ENCODE peak calls at places on chromosomes 2 and 18, in seven cellular contexts. N is Panc1, H is transverse colon, L is HCT116, V is spleen, Y is endothelial cell of umbilical vein, A is HepG2. P is an unnamed sample. For H3K9me3, the result is how much of the 10 kb centered on the place peaks cover.

GRCh38 chr2:182144039-182144779 is 158.6 kb downstream of the PPP1R1C start:
- DNase-seq in L (no peak), A (no peak), N (no peak), Y (peak), H (no peak), V (no peak), P (no peak)

GRCh38 chr18:12295389-12296086 is 12.5 kb upstream of the TUBB6 start:
- DNase-seq in H (no peak), A (no peak), L (no peak), N (no peak), V (no peak), Y (peak), P (no peak)

GRCh38 chr18:10560457-10561045 is 34.7 kb downstream of the NAPG start:
- DNase-seq in H (peak), N (peak), L (peak), Y (peak), V (no peak), A (peak), P (peak)

GRCh38 chr2:33788044-33788443 is 188.9 kb upstream of the FAM98A start:
- DNase-seq in H (no peak), N (no peak), V (no peak), A (no peak), L (no peak), Y (no peak), P (no peak)

GRCh38 chr18:58247363-58247834 is 203.4 kb downstream of the NEDD4L start:
- DNase-seq in H (no peak), V (no peak), A (no peak), Y (peak), L (no peak), N (no peak), P (no peak)

GRCh38 chr2:168212866-168213265 is 34.5 kb downstream of the STK39 start:
- DNase-seq in N (no peak), A (no peak), Y (peak), V (no peak), H (no peak), L (no peak), P (no peak)

GRCh38 chr2:178205853-178206516 is 11.7 kb downstream of the OSBPL6 start:
- DNase-seq in A (no peak), L (no peak), V (no peak), H (no peak), N (no peak), Y (no peak), P (no peak)

GRCh38 chr2:129092871-129093385 is 774.3 kb upstream of the HS6ST1 start:
- DNase-seq in Y (no peak), V (no peak), H (no peak), N (no peak), A (no peak), L (no peak), P (no peak)

GRCh38 chr2:236287656-236288055 is 23.4 kb upstream of the ASB18 start:
- DNase-seq in L (no peak), H (no peak), Y (no peak), A (no peak), N (no peak), V (no peak), P (no peak)

GRCh38 chr2:3754795-3755194 is 51.4 kb downstream of the DCDC2C start:
- DNase-seq in Y (no peak), H (no peak), N (no peak), L (no peak), V (no peak), A (no peak), P (no peak)

GRCh38 chr2:147356157-147356556 is 488.7 kb upstream of the ACVR2A start:
- DNase-seq in A (no peak), N (no peak), Y (no peak), H (no peak), L (no peak), V (no peak), P (no peak)

GRCh38 chr2:14745288-14746076 is 113.0 kb downstream of the LRATD1 start:
- DNase-seq in L (no peak), Y (no peak), N (no peak), A (no peak), V (no peak), H (no peak), P (no peak)

GRCh38 chr2:16462965-16463364 is 202.7 kb downstream of the CYRIA start:
- DNase-seq in V (no peak), A (no peak), N (no peak), Y (no peak), L (no peak), H (no peak), P (no peak)

GRCh38 chr2:160402997-160403979 is 90.3 kb downstream of the RBMS1 start:
- DNase-seq in Y (peak), V (no peak), L (peak), N (no peak), A (no peak), H (no peak), P (no peak)

GRCh38 chr2:235278771-235279355 is 215.0 kb upstream of the AGAP1 start:
- DNase-seq in Y (peak), H (no peak), A (no peak), V (no peak), N (no peak), L (no peak), P (no peak)

GRCh38 chr18:77323640-77324370 is 74.2 kb downstream of the GALR1 start:
- DNase-seq in L (no peak), A (no peak), H (no peak), V (no peak), Y (no peak), N (no peak), P (no peak)

GRCh38 chr2:16718551-16719404 is 53.1 kb upstream of the CYRIA start:
- DNase-seq in A (no peak), H (no peak), N (no peak), L (no peak), Y (no peak), V (no peak), P (no peak)

GRCh38 chr2:140526575-140526974 is 1604.2 kb downstream of the LRP1B start:
- DNase-seq in L (peak), N (no peak), Y (peak), A (no peak), H (no peak), V (no peak), P (no peak)

GRCh38 chr2:144183744-144184143 is 336.2 kb downstream of the ZEB2 start:
- DNase-seq in Y (no peak), A (no peak), N (no peak), H (peak), V (peak), L (no peak), P (no peak)

GRCh38 chr2:172513524-172513900 is 42.4 kb upstream of the PDK1 start:
- DNase-seq in N (no peak), V (no peak), A (no peak), H (no peak), L (no peak), Y (no peak), P (no peak)
- H3K9me3 ChIP-seq in N (under half), V (under half), A (under half), H (under half), L (under half), Y (under half), P (under half)

GRCh38 chr2:11499081-11499743 is 33.3 kb upstream of the E2F6 start:
- DNase-seq in A (peak), N (no peak), H (no peak), Y (no peak), L (no peak), V (no peak), P (no peak)
- TF ChIP-seq POLR2AphosphoS5 in A (peak), N (no peak), H (no peak), Y (no peak), L (no peak), V (no peak), P (no peak)

DNA sequence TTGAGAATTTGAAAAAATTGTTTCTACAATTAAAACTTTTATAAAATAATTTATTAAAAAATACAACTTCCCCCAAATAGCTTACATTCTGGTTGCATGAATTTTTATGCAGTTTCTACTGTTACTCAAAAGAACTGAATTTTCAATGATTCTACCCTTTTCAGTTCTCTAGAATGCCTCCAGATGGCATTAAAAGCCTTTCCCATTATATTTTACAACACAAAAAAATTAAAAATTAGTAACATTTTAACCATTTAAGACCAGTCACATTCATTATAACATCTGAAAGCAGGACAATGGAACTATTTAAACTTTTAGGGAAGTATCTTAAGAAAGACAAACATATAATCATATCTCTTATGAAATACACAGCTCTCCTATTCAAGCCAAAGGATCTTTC is 236.0 kb upstream of the REV1 start:
- DNase-seq in N (no peak), H (no peak), Y (no peak), V (no peak), A (no peak), L (no peak), P (no peak)
- TF ChIP-seq CTCF in N (no peak), H (no peak), Y (no peak), V (no peak), A (no peak), L (no peak), P (no peak)

GRCh38 chr2:8249191-8249590 is 432.7 kb upstream of the ID2 start:
- DNase-seq in N (no peak), A (no peak), L (no peak), V (no peak), Y (no peak), H (no peak), P (no peak)

GRCh38 chr2:8251291-8251690 is 430.6 kb upstream of the ID2 start:
- DNase-seq in V (no peak), L (no peak), N (no peak), Y (no peak), A (no peak), H (no peak), P (no peak)

GRCh38 chr2:8249769-8250168 is 432.1 kb upstream of the ID2 start:
- DNase-seq in H (no peak), V (no peak), A (no peak), N (no peak), L (no peak), Y (no peak), P (no peak)

GRCh38 chr2:8247905-8248622 is 433.8 kb upstream of the ID2 start:
- DNase-seq in L (no peak), V (no peak), N (no peak), H (no peak), A (no peak), Y (no peak), P (no peak)

GRCh38 chr2:8248623-8248957 is 433.3 kb upstream of the ID2 start:
- DNase-seq in N (no peak), A (no peak), V (no peak), Y (no peak), L (no peak), H (no peak), P (no peak)
- H3K9me3 ChIP-seq in N (under half), A (under half), V (under half), Y (under half), L (under half), H (under half), P (under half)

GRCh38 chr2:201257381-201257940 is 2.9 kb upstream of the CASP8 start:
- DNase-seq in V (peak), N (no peak), Y (no peak), A (no peak), H (peak), L (no peak), P (peak)

GRCh38 chr2:201256001-201256544 is 4.3 kb upstream of the CASP8 start:
- DNase-seq in N (no peak), H (no peak), Y (no peak), A (no peak), V (no peak), L (no peak), P (no peak)

GRCh38 chr2:201259216-201259615 is 1.1 kb upstream of the CASP8 start:
- DNase-seq in L (no peak), V (no peak), N (no peak), A (no peak), H (no peak), Y (no peak), P (no peak)

GRCh38 chr2:201258666-201258999 is 1.7 kb upstream of the CASP8 start:
- DNase-seq in V (no peak), H (no peak), N (no peak), Y (no peak), A (no peak), L (no peak), P (no peak)

GRCh38 chr2:201257941-201258665 is 2.2 kb upstream of the CASP8 start:
- DNase-seq in H (peak), L (peak), V (peak), A (peak), N (peak), Y (peak), P (peak)
- TF ChIP-seq POLR2AphosphoS5 in H (peak), L (peak), V (peak), A (peak), N (peak), Y (peak), P (peak)

GRCh38 chr18:9403795-9404564 is 69.4 kb downstream of the TWSG1 start:
- DNase-seq in Y (no peak), V (no peak), A (peak), H (no peak), N (no peak), L (no peak), P (no peak)
- TF ChIP-seq CTCF in Y (no peak), V (no peak), A (peak), H (no peak), N (peak), L (peak), P (no peak)

GRCh38 chr2:76314621-76315020 is 603.9 kb upstream of the GCFC2 start:
- DNase-seq in A (no peak), Y (no peak), N (no peak), L (no peak), H (no peak), V (no peak), P (no peak)
- H3K9me3 ChIP-seq in A (under half), Y (under half), N (under half), L (under half), H (under half), V (under half), P (under half)

GRCh38 chr18:24068945-24069693 is 54.6 kb downstream of the TTC39C start:
- DNase-seq in H (no peak), Y (no peak), A (no peak), V (no peak), L (no peak), N (no peak), P (no peak)
- TF ChIP-seq POLR2AphosphoS5 in H (no peak), Y (no peak), A (no peak), V (no peak), L (no peak), N (no peak), P (no peak)

GRCh38 chr2:52036853-52037252 is 1004.9 kb upstream of the NRXN1 start:
- DNase-seq in A (no peak), H (no peak), N (no peak), Y (no peak), L (no peak), V (no peak), P (no peak)

GRCh38 chr2:52036036-52036435 is 1004.1 kb upstream of the NRXN1 start:
- DNase-seq in A (no peak), H (no peak), V (no peak), L (no peak), Y (no peak), N (no peak), P (no peak)

DNA sequence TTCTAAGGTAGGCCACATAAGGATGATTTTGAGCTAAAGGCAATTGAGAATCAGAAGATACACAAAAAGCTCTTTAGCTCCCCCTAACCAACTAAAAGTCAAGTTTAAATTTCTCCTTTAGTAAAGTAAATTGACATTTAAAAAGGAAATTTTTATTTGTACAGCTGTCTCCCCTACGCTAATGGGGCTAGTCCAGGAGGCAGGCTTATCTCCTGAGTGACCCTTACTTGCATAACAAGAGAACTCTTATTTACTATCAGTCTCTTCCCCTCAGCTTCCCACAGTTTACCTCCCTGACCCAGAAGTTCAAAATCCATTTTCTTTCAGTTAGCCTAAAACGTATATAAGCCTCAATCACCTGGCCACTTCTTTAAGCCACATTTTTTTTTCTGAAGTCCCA is 1002.8 kb upstream of the NRXN1 start:
- DNase-seq in N (no peak), A (no peak), L (no peak), H (no peak), V (no peak), Y (no peak), P (no peak)
- TF ChIP-seq CTCF in N (no peak), A (no peak), L (no peak), H (no peak), V (no peak), Y (no peak), P (no peak)